ENCODE peak calls at places on chromosomes 1 and 21, in five cellular contexts. U is fibroblast of lung, H is adrenal gland, L is OCI-LY7, Y is NCI-H2171 treated with DMSO at 0.1 percent for 48 hours. B is an unnamed sample.

GRCh38 chr1:9438431-9439073 is 100.7 kb upstream of the SLC25A33 start:
- DNase-seq in U (peak), H (no peak), L (no peak), Y (no peak), B (peak)

GRCh38 chr1:226983998-226984364 is 43.9 kb downstream of the COQ8A start:
- DNase-seq in U (no peak), H (no peak), L (no peak), Y (no peak), B (no peak)

GRCh38 chr1:22921452-22922126 is 51.1 kb downstream of the LACTBL1 start:
- DNase-seq in U (no peak), H (no peak), L (no peak), Y (no peak), B (no peak)

GRCh38 chr1:29962831-29963247 is 726.5 kb downstream of the PTPRU start:
- DNase-seq in U (no peak), H (no peak), L (no peak), Y (no peak), B (no peak)

GRCh38 chr1:189149547-189150375 is 1327.9 kb downstream of the BRINP3 start:
- DNase-seq in U (no peak), H (no peak), L (no peak), Y (no peak), B (no peak)

GRCh38 chr1:26854953-26855352 is 8.0 kb upstream of the SFN start:
- DNase-seq in U (no peak), H (no peak), L (no peak), Y (peak), B (no peak)

GRCh38 chr1:59292557-59292956 is 4.3 kb upstream of the FGGY start:
- DNase-seq in U (peak), H (peak), L (no peak), Y (no peak), B (peak)

GRCh38 chr1:198775606-198776005 is 136.8 kb downstream of the PTPRC start:
- DNase-seq in U (peak), H (no peak), L (no peak), Y (peak), B (no peak)

GRCh38 chr1:203536575-203536974 is 42.6 kb downstream of the OPTC start:
- DNase-seq in U (no peak), H (no peak), L (no peak), Y (no peak), B (no peak)

GRCh38 chr1:176741181-176741580 is 278.2 kb downstream of the PAPPA2 start:
- DNase-seq in U (no peak), H (no peak), L (no peak), Y (no peak), B (no peak)

GRCh38 chr1:17167041-17167782 is 37.7 kb upstream of the PADI1 start:
- DNase-seq in U (no peak), H (no peak), L (no peak), Y (no peak), B (no peak)

GRCh38 chr1:21573971-21574458 is 64.8 kb downstream of the ALPL start:
- DNase-seq in U (peak), H (peak), L (peak), Y (peak), B (peak)

GRCh38 chr1:38991638-38992449 is 768 bp downstream of the AKIRIN1 start:
- DNase-seq in U (peak), H (peak), L (peak), Y (no peak), B (no peak)

GRCh38 chr1:67722292-67722944 is 37.4 kb downstream of the GADD45A start:
- DNase-seq in U (peak), H (no peak), L (no peak), Y (no peak), B (no peak)

GRCh38 chr1:40532844-40533424 is 1.5 kb downstream of the ZNF684 start:
- DNase-seq in U (peak), H (no peak), L (peak), Y (peak), B (no peak)

GRCh38 chr1:65344171-65344570 is 34.8 kb downstream of the DNAJC6 start:
- DNase-seq in U (no peak), H (no peak), L (no peak), Y (peak), B (no peak)

GRCh38 chr1:218982482-218982881 is 191.2 kb upstream of the LYPLAL1 start:
- DNase-seq in U (no peak), H (no peak), L (no peak), Y (no peak), B (no peak)

GRCh38 chr1:211825990-211826389 is 4.6 kb downstream of the LPGAT1 start:
- DNase-seq in U (peak), H (no peak), L (no peak), Y (no peak), B (no peak)

GRCh38 chr1:18302788-18303413 is 177.8 kb upstream of the KLHDC7A start:
- DNase-seq in U (no peak), H (no peak), L (peak), Y (peak), B (no peak)

GRCh38 chr1:10767282-10767681 is 29.2 kb downstream of the CASZ1 start:
- DNase-seq in U (no peak), H (no peak), L (no peak), Y (no peak), B (no peak)

GRCh38 chr1:212485895-212486590 is 53.3 kb downstream of the NENF start:
- DNase-seq in U (peak), H (peak), L (no peak), Y (peak), B (peak)

GRCh38 chr1:15259608-15260007 is 12.6 kb downstream of the FHAD1 start:
- DNase-seq in U (no peak), H (no peak), L (no peak), Y (no peak), B (no peak)

GRCh38 chr1:77825356-77825709 is 45.9 kb downstream of the MIGA1 start:
- DNase-seq in U (peak), H (peak), L (peak), Y (peak), B (peak)

GRCh38 chr1:95793893-95794292 is 559.9 kb downstream of the RWDD3 start:
- DNase-seq in U (no peak), H (no peak), L (no peak), Y (no peak), B (no peak)

GRCh38 chr1:228770779-228771223 is 35.5 kb downstream of the RHOU start:
- DNase-seq in U (no peak), H (no peak), L (no peak), Y (peak), B (no peak)

GRCh38 chr21:45011911-45012660 is 62.3 kb upstream of the ADARB1 start:
- DNase-seq in U (peak), H (peak), L (no peak), Y (no peak), B (peak)

B was measured in dermis microvascular lymphatic vessel endothelial cell.